ENCODE peak calls at places on chromosomes 11 and 22, in ten cellular contexts. One of them, this sample, is unnamed.
A peak's percentile ranks its signal among the peaks of the same experiment; 100 is the strongest.

GRCh38 chr22:43053176-43053575 is 36.0 kb downstream of the TTLL1 start:
- DNase-seq in occipital lobe: no peak
- DNase-seq in iris pigment epithelial cell: no peak
- DNase-seq in naive thymus-derived CD8-positive, alpha-beta T cell: no peak
- DNase-seq in anterior cingulate cortex: no peak
- DNase-seq in myocyte: no peak
- DNase-seq in hippocampal formation: no peak
- DNase-seq in lung: no peak
- DNase-seq in GF-D8: no peak
- DNase-seq in stimulated activated naive B cell treated with anti-CD40 and anti-IgM and Interleukin-4, amounts not matched to agents 10 μg/mL and 1 μg/mL and 100 μg/mL, for 72 hours: no peak
- DNase-seq in this sample: no peak

GRCh38 chr11:67353317-67354313 is at the start of gene POLD4:
- DNase-seq in occipital lobe: peak; percentile 97
- DNase-seq in iris pigment epithelial cell: peak; percentile 97
- DNase-seq in naive thymus-derived CD8-positive, alpha-beta T cell: peak; percentile 92
- DNase-seq in anterior cingulate cortex: peak; percentile 92
- DNase-seq in myocyte: peak; percentile 97
- DNase-seq in hippocampal formation: peak; percentile 95
- DNase-seq in lung: peak; percentile 98
- DNase-seq in GF-D8: peak; percentile 93
- DNase-seq in stimulated activated naive B cell treated with anti-CD40 and anti-IgM and Interleukin-4, amounts not matched to agents 10 μg/mL and 1 μg/mL and 100 μg/mL, for 72 hours: peak; percentile 99
- DNase-seq in this sample: peak; percentile 89

GRCh38 chr11:7670631-7671030 is 2.7 kb downstream of the CYB5R2 start:
- DNase-seq in occipital lobe: no peak
- DNase-seq in iris pigment epithelial cell: no peak
- DNase-seq in naive thymus-derived CD8-positive, alpha-beta T cell: no peak
- DNase-seq in anterior cingulate cortex: no peak
- DNase-seq in myocyte: no peak
- DNase-seq in hippocampal formation: no peak
- DNase-seq in lung: no peak
- DNase-seq in GF-D8: no peak
- DNase-seq in stimulated activated naive B cell treated with anti-CD40 and anti-IgM and Interleukin-4, amounts not matched to agents 10 μg/mL and 1 μg/mL and 100 μg/mL, for 72 hours: no peak
- DNase-seq in this sample: no peak

GRCh38 chr22:28024422-28024888 is 105.4 kb upstream of the PITPNB start:
- DNase-seq in occipital lobe: no peak
- DNase-seq in iris pigment epithelial cell: no peak
- DNase-seq in naive thymus-derived CD8-positive, alpha-beta T cell: no peak
- DNase-seq in anterior cingulate cortex: no peak
- DNase-seq in myocyte: peak; percentile 94
- DNase-seq in hippocampal formation: no peak
- DNase-seq in lung: no peak
- DNase-seq in GF-D8: no peak
- DNase-seq in stimulated activated naive B cell treated with anti-CD40 and anti-IgM and Interleukin-4, amounts not matched to agents 10 μg/mL and 1 μg/mL and 100 μg/mL, for 72 hours: no peak
- DNase-seq in this sample: no peak

GRCh38 chr11:110712643-110713468 is 619 bp upstream of the ARHGAP20 start:
- DNase-seq in occipital lobe: peak; percentile 67
- DNase-seq in iris pigment epithelial cell: peak; percentile 76
- DNase-seq in naive thymus-derived CD8-positive, alpha-beta T cell: no peak
- DNase-seq in anterior cingulate cortex: no peak
- DNase-seq in myocyte: peak; percentile 51
- DNase-seq in hippocampal formation: peak; percentile 80
- DNase-seq in lung: peak; percentile 32
- DNase-seq in GF-D8: no peak
- DNase-seq in stimulated activated naive B cell treated with anti-CD40 and anti-IgM and Interleukin-4, amounts not matched to agents 10 μg/mL and 1 μg/mL and 100 μg/mL, for 72 hours: peak; percentile 47
- DNase-seq in this sample: peak; percentile 44

GRCh38 chr22:36026741-36027140 is 1.9 kb downstream of the RBFOX2 start:
- DNase-seq in occipital lobe: peak; percentile 4
- DNase-seq in iris pigment epithelial cell: peak; percentile 36
- DNase-seq in naive thymus-derived CD8-positive, alpha-beta T cell: no peak
- DNase-seq in anterior cingulate cortex: no peak
- DNase-seq in myocyte: no peak
- DNase-seq in hippocampal formation: no peak
- DNase-seq in lung: no peak
- DNase-seq in GF-D8: no peak
- DNase-seq in stimulated activated naive B cell treated with anti-CD40 and anti-IgM and Interleukin-4, amounts not matched to agents 10 μg/mL and 1 μg/mL and 100 μg/mL, for 72 hours: no peak
- DNase-seq in this sample: no peak

GRCh38 chr11:59791639-59792038 is 18.9 kb downstream of the MRPL16 start:
- DNase-seq in occipital lobe: no peak
- DNase-seq in iris pigment epithelial cell: peak; percentile 10
- DNase-seq in naive thymus-derived CD8-positive, alpha-beta T cell: no peak
- DNase-seq in anterior cingulate cortex: no peak
- DNase-seq in myocyte: no peak
- DNase-seq in hippocampal formation: no peak
- DNase-seq in lung: no peak
- DNase-seq in GF-D8: no peak
- DNase-seq in stimulated activated naive B cell treated with anti-CD40 and anti-IgM and Interleukin-4, amounts not matched to agents 10 μg/mL and 1 μg/mL and 100 μg/mL, for 72 hours: no peak
- DNase-seq in this sample: no peak

GRCh38 chr11:84261707-84262106 is 975.5 kb upstream of the CCDC90B start:
- DNase-seq in occipital lobe: no peak
- DNase-seq in iris pigment epithelial cell: peak; percentile 9
- DNase-seq in naive thymus-derived CD8-positive, alpha-beta T cell: no peak
- DNase-seq in anterior cingulate cortex: no peak
- DNase-seq in myocyte: no peak
- DNase-seq in hippocampal formation: no peak
- DNase-seq in lung: no peak
- DNase-seq in GF-D8: no peak
- DNase-seq in stimulated activated naive B cell treated with anti-CD40 and anti-IgM and Interleukin-4, amounts not matched to agents 10 μg/mL and 1 μg/mL and 100 μg/mL, for 72 hours: no peak
- DNase-seq in this sample: no peak

GRCh38 chr11:65847746-65848145 is 10.2 kb downstream of the CFL1 start:
- DNase-seq in occipital lobe: no peak
- DNase-seq in iris pigment epithelial cell: no peak
- DNase-seq in naive thymus-derived CD8-positive, alpha-beta T cell: no peak
- DNase-seq in anterior cingulate cortex: no peak
- DNase-seq in myocyte: no peak
- DNase-seq in hippocampal formation: no peak
- DNase-seq in lung: no peak
- DNase-seq in GF-D8: no peak
- DNase-seq in stimulated activated naive B cell treated with anti-CD40 and anti-IgM and Interleukin-4, amounts not matched to agents 10 μg/mL and 1 μg/mL and 100 μg/mL, for 72 hours: no peak
- DNase-seq in this sample: no peak

GRCh38 chr11:12189543-12190235 is 79.3 kb downstream of the MICAL2 start:
- DNase-seq in occipital lobe: no peak
- DNase-seq in iris pigment epithelial cell: no peak
- DNase-seq in naive thymus-derived CD8-positive, alpha-beta T cell: no peak
- DNase-seq in anterior cingulate cortex: no peak
- DNase-seq in myocyte: peak; percentile 49
- DNase-seq in hippocampal formation: no peak
- DNase-seq in lung: no peak
- DNase-seq in GF-D8: no peak
- DNase-seq in stimulated activated naive B cell treated with anti-CD40 and anti-IgM and Interleukin-4, amounts not matched to agents 10 μg/mL and 1 μg/mL and 100 μg/mL, for 72 hours: no peak
- DNase-seq in this sample: no peak

GRCh38 chr22:37931893-37932389 is 21.5 kb downstream of the C22orf23 start:
- DNase-seq in occipital lobe: no peak
- DNase-seq in iris pigment epithelial cell: no peak
- DNase-seq in naive thymus-derived CD8-positive, alpha-beta T cell: no peak
- DNase-seq in anterior cingulate cortex: no peak
- DNase-seq in myocyte: no peak
- DNase-seq in hippocampal formation: no peak
- DNase-seq in lung: peak; percentile 72
- DNase-seq in GF-D8: no peak
- DNase-seq in stimulated activated naive B cell treated with anti-CD40 and anti-IgM and Interleukin-4, amounts not matched to agents 10 μg/mL and 1 μg/mL and 100 μg/mL, for 72 hours: no peak
- DNase-seq in this sample: no peak

GRCh38 chr11:100740440-100740839 is 53.4 kb downstream of the ARHGAP42 start:
- DNase-seq in occipital lobe: no peak
- DNase-seq in iris pigment epithelial cell: peak; percentile 69
- DNase-seq in naive thymus-derived CD8-positive, alpha-beta T cell: no peak
- DNase-seq in anterior cingulate cortex: no peak
- DNase-seq in myocyte: peak; percentile 35
- DNase-seq in hippocampal formation: no peak
- DNase-seq in lung: no peak
- DNase-seq in GF-D8: no peak
- DNase-seq in stimulated activated naive B cell treated with anti-CD40 and anti-IgM and Interleukin-4, amounts not matched to agents 10 μg/mL and 1 μg/mL and 100 μg/mL, for 72 hours: no peak
- DNase-seq in this sample: no peak

GRCh38 chr11:27420722-27421572 is 51.6 kb downstream of the LGR4 start:
- DNase-seq in occipital lobe: no peak
- DNase-seq in iris pigment epithelial cell: peak; percentile 36
- DNase-seq in naive thymus-derived CD8-positive, alpha-beta T cell: no peak
- DNase-seq in anterior cingulate cortex: no peak
- DNase-seq in myocyte: no peak
- DNase-seq in hippocampal formation: no peak
- DNase-seq in lung: no peak
- DNase-seq in GF-D8: no peak
- DNase-seq in stimulated activated naive B cell treated with anti-CD40 and anti-IgM and Interleukin-4, amounts not matched to agents 10 μg/mL and 1 μg/mL and 100 μg/mL, for 72 hours: no peak
- DNase-seq in this sample: no peak

GRCh38 chr11:118342503-118343161 is at the start of gene CD3D:
- DNase-seq in occipital lobe: no peak
- DNase-seq in iris pigment epithelial cell: no peak
- DNase-seq in naive thymus-derived CD8-positive, alpha-beta T cell: peak; percentile 62
- DNase-seq in anterior cingulate cortex: no peak
- DNase-seq in myocyte: no peak
- DNase-seq in hippocampal formation: no peak
- DNase-seq in lung: no peak
- DNase-seq in GF-D8: no peak
- DNase-seq in stimulated activated naive B cell treated with anti-CD40 and anti-IgM and Interleukin-4, amounts not matched to agents 10 μg/mL and 1 μg/mL and 100 μg/mL, for 72 hours: no peak
- DNase-seq in this sample: no peak

GRCh38 chr11:12009617-12010321 is 1.3 kb upstream of the DKK3 start:
- DNase-seq in occipital lobe: no peak
- DNase-seq in iris pigment epithelial cell: no peak
- DNase-seq in naive thymus-derived CD8-positive, alpha-beta T cell: no peak
- DNase-seq in anterior cingulate cortex: no peak
- DNase-seq in myocyte: no peak
- DNase-seq in hippocampal formation: no peak
- DNase-seq in lung: no peak
- DNase-seq in GF-D8: no peak
- DNase-seq in stimulated activated naive B cell treated with anti-CD40 and anti-IgM and Interleukin-4, amounts not matched to agents 10 μg/mL and 1 μg/mL and 100 μg/mL, for 72 hours: no peak
- DNase-seq in this sample: no peak

GRCh38 chr22:29314537-29315285 is 786 bp downstream of the RASL10A start:
- DNase-seq in occipital lobe: no peak
- DNase-seq in iris pigment epithelial cell: no peak
- DNase-seq in naive thymus-derived CD8-positive, alpha-beta T cell: no peak
- DNase-seq in anterior cingulate cortex: no peak
- DNase-seq in myocyte: no peak
- DNase-seq in hippocampal formation: no peak
- DNase-seq in lung: no peak
- DNase-seq in GF-D8: no peak
- DNase-seq in stimulated activated naive B cell treated with anti-CD40 and anti-IgM and Interleukin-4, amounts not matched to agents 10 μg/mL and 1 μg/mL and 100 μg/mL, for 72 hours: no peak
- DNase-seq in this sample: no peak

GRCh38 chr11:36002196-36002595 is 58.3 kb downstream of the LDLRAD3 start:
- DNase-seq in occipital lobe: peak; percentile 43
- DNase-seq in iris pigment epithelial cell: no peak
- DNase-seq in naive thymus-derived CD8-positive, alpha-beta T cell: no peak
- DNase-seq in anterior cingulate cortex: no peak
- DNase-seq in myocyte: peak; percentile 91
- DNase-seq in hippocampal formation: peak; percentile 38
- DNase-seq in lung: no peak
- DNase-seq in GF-D8: no peak
- DNase-seq in stimulated activated naive B cell treated with anti-CD40 and anti-IgM and Interleukin-4, amounts not matched to agents 10 μg/mL and 1 μg/mL and 100 μg/mL, for 72 hours: no peak
- DNase-seq in this sample: no peak

GRCh38 chr11:67270256-67271211 is 4.3 kb downstream of the GRK2 start:
- DNase-seq in occipital lobe: peak; percentile 36
- DNase-seq in iris pigment epithelial cell: no peak
- DNase-seq in naive thymus-derived CD8-positive, alpha-beta T cell: no peak
- DNase-seq in anterior cingulate cortex: no peak
- DNase-seq in myocyte: no peak
- DNase-seq in hippocampal formation: no peak
- DNase-seq in lung: no peak
- DNase-seq in GF-D8: peak; percentile 86
- DNase-seq in stimulated activated naive B cell treated with anti-CD40 and anti-IgM and Interleukin-4, amounts not matched to agents 10 μg/mL and 1 μg/mL and 100 μg/mL, for 72 hours: no peak
- DNase-seq in this sample: no peak

GRCh38 chr11:8083871-8084281 is 2.9 kb downstream of the TUB start:
- DNase-seq in occipital lobe: no peak
- DNase-seq in iris pigment epithelial cell: no peak
- DNase-seq in naive thymus-derived CD8-positive, alpha-beta T cell: no peak
- DNase-seq in anterior cingulate cortex: no peak
- DNase-seq in myocyte: peak; percentile 80
- DNase-seq in hippocampal formation: no peak
- DNase-seq in lung: no peak
- DNase-seq in GF-D8: no peak
- DNase-seq in stimulated activated naive B cell treated with anti-CD40 and anti-IgM and Interleukin-4, amounts not matched to agents 10 μg/mL and 1 μg/mL and 100 μg/mL, for 72 hours: no peak
- DNase-seq in this sample: no peak

GRCh38 chr22:25490869-25491268 is 73.6 kb upstream of the GRK3 start:
- DNase-seq in occipital lobe: no peak
- DNase-seq in iris pigment epithelial cell: no peak
- DNase-seq in naive thymus-derived CD8-positive, alpha-beta T cell: no peak
- DNase-seq in anterior cingulate cortex: no peak
- DNase-seq in myocyte: no peak
- DNase-seq in hippocampal formation: no peak
- DNase-seq in lung: no peak
- DNase-seq in GF-D8: no peak
- DNase-seq in stimulated activated naive B cell treated with anti-CD40 and anti-IgM and Interleukin-4, amounts not matched to agents 10 μg/mL and 1 μg/mL and 100 μg/mL, for 72 hours: no peak
- DNase-seq in this sample: no peak

GRCh38 chr11:66497206-66497605 is 13.2 kb upstream of the BBS1 start:
- DNase-seq in occipital lobe: no peak
- DNase-seq in iris pigment epithelial cell: no peak
- DNase-seq in naive thymus-derived CD8-positive, alpha-beta T cell: no peak
- DNase-seq in anterior cingulate cortex: no peak
- DNase-seq in myocyte: no peak
- DNase-seq in hippocampal formation: no peak
- DNase-seq in lung: no peak
- DNase-seq in GF-D8: no peak
- DNase-seq in stimulated activated naive B cell treated with anti-CD40 and anti-IgM and Interleukin-4, amounts not matched to agents 10 μg/mL and 1 μg/mL and 100 μg/mL, for 72 hours: no peak
- DNase-seq in this sample: no peak

This sample was measured in frontal cortex.